ENCODE peak calls at places on chromosomes 5 and 9, in ten cellular contexts. J, M, Q, Y, D, T, R, C, Z and S are unnamed samples.

GRCh38 chr5:133589286-133589685 is 23.1 kb downstream of the FSTL4 start:
- DNase-seq in J (no peak), M (no peak), Q (no peak), Y (no peak), D (no peak), T (no peak), R (no peak), C (no peak), Z (peak; percentile 30), S (peak; percentile 31)

GRCh38 chr9:125613156-125613555 is 93.9 kb downstream of the MAPKAP1 start:
- DNase-seq in J (no peak), M (no peak), Q (no peak), Y (no peak), D (no peak), T (no peak), R (no peak), C (no peak), Z (no peak), S (peak; percentile 21)

GRCh38 chr5:88729476-88730182 is 153.4 kb downstream of the MEF2C start:
- DNase-seq in J (peak; percentile 82), M (peak; percentile 75), Q (peak; percentile 74), Y (peak; percentile 29), D (peak; percentile 86), T (peak; percentile 94), R (peak; percentile 82), C (peak; percentile 54), Z (peak; percentile 88), S (peak; percentile 90)

GRCh38 chr9:92265159-92265558 is 28.3 kb downstream of the IARS1 start:
- DNase-seq in J (peak; percentile 77), M (no peak), Q (no peak), Y (no peak), D (no peak), T (no peak), R (no peak), C (no peak), Z (peak; percentile 39), S (no peak)

GRCh38 chr5:135466178-135467050 is 14.3 kb upstream of the TIFAB start:
- DNase-seq in J (peak; percentile 88), M (peak; percentile 36), Q (peak; percentile 60), Y (peak; percentile 94), D (peak; percentile 90), T (peak; percentile 56), R (no peak), C (peak; percentile 71), Z (peak; percentile 58), S (peak; percentile 93)

GRCh38 chr9:31320507-31320906 is 1063.9 kb upstream of the ACO1 start:
- DNase-seq in J (no peak), M (no peak), Q (no peak), Y (no peak), D (no peak), T (no peak), R (no peak), C (no peak), Z (no peak), S (no peak)

GRCh38 chr5:179313849-179314521 is 31.3 kb downstream of the ADAMTS2 start:
- DNase-seq in J (peak; percentile 97), M (no peak), Q (no peak), Y (peak; percentile 92), D (peak; percentile 73), T (no peak), R (no peak), C (no peak), Z (no peak), S (no peak)

GRCh38 chr9:76654051-76654461 is 110.2 kb upstream of the PCA3 start:
- DNase-seq in J (no peak), M (no peak), Q (no peak), Y (no peak), D (no peak), T (no peak), R (no peak), C (no peak), Z (no peak), S (no peak)

GRCh38 chr5:38105231-38105570 is 153.2 kb upstream of the EGFLAM start:
- DNase-seq in J (no peak), M (no peak), Q (no peak), Y (no peak), D (no peak), T (no peak), R (no peak), C (no peak), Z (no peak), S (no peak)

GRCh38 chr9:134375430-134376385 is 49.5 kb downstream of the RXRA start:
- DNase-seq in J (peak; percentile 56), M (no peak), Q (no peak), Y (peak; percentile 66), D (no peak), T (no peak), R (no peak), C (no peak), Z (no peak), S (no peak)

DNA sequence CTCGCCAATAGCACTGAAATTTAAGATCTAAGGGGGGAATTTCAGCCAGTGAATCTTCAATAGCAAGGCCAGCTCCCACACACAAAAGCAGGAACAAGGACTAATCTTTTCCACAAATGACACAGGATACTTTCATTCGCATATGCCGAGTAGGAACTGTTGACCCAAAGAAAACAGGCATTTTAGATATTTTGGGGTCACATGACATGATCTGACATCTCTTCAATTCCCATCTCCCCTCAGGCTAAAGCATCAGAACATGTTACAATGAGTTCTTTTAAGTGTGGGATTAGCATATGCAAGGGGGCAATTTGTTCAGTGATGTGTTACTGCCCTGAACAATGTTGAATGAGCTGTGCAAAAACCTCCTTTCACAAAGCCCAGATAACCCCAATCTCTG is 68.2 kb downstream of the TLE1 start:
- DNase-seq in J (no peak), M (no peak), Q (no peak), Y (no peak), D (no peak), T (no peak), R (no peak), C (no peak), Z (no peak), S (no peak)
- H3K9me2 ChIP-seq in J (no peaks in the 10 kb centered on the region), M (no peaks in the 10 kb centered on the region), Q (no peaks in the 10 kb centered on the region), Y (no peaks in the 10 kb centered on the region), D (no peaks in the 10 kb centered on the region), T (no peaks in the 10 kb centered on the region), R (no peaks in the 10 kb centered on the region), C (no peaks in the 10 kb centered on the region), Z (no peaks in the 10 kb centered on the region), S (no peaks in the 10 kb centered on the region)

GRCh38 chr5:66021585-66021984 is 95.2 kb downstream of the ERBIN start:
- DNase-seq in J (no peak), M (no peak), Q (no peak), Y (no peak), D (no peak), T (no peak), R (no peak), C (no peak), Z (no peak), S (no peak)
- H3K9me2 ChIP-seq in J (no peaks in the 10 kb centered on the region), M (no peaks in the 10 kb centered on the region), Q (no peaks in the 10 kb centered on the region), Y (no peaks in the 10 kb centered on the region), D (no peaks in the 10 kb centered on the region), T (no peaks in the 10 kb centered on the region), R (peaks cover 3% of the 10 kb centered on the region), C (no peaks in the 10 kb centered on the region), Z (no peaks in the 10 kb centered on the region), S (no peaks in the 10 kb centered on the region)

GRCh38 chr5:157965989-157966388 is 107.0 kb upstream of the CLINT1 start:
- DNase-seq in J (no peak), M (no peak), Q (no peak), Y (no peak), D (no peak), T (no peak), R (no peak), C (no peak), Z (no peak), S (peak; percentile 63)
- H3K9me2 ChIP-seq in J (no peaks in the 10 kb centered on the region), M (no peaks in the 10 kb centered on the region), Q (no peaks in the 10 kb centered on the region), Y (no peaks in the 10 kb centered on the region), D (no peaks in the 10 kb centered on the region), T (no peaks in the 10 kb centered on the region), R (no peaks in the 10 kb centered on the region), C (no peaks in the 10 kb centered on the region), Z (no peaks in the 10 kb centered on the region), S (peaks cover 11% of the 10 kb centered on the region)

GRCh38 chr5:8209500-8209899 is 340.6 kb downstream of the MTRR start:
- DNase-seq in J (no peak), M (no peak), Q (peak; percentile 22), Y (no peak), D (no peak), T (no peak), R (no peak), C (no peak), Z (peak; percentile 18), S (no peak)
- H3K9me2 ChIP-seq in J (no peaks in the 10 kb centered on the region), M (no peaks in the 10 kb centered on the region), Q (no peaks in the 10 kb centered on the region), Y (no peaks in the 10 kb centered on the region), D (no peaks in the 10 kb centered on the region), T (no peaks in the 10 kb centered on the region), R (no peaks in the 10 kb centered on the region), C (no peaks in the 10 kb centered on the region), Z (no peaks in the 10 kb centered on the region), S (peaks cover 5% of the 10 kb centered on the region)

GRCh38 chr9:127280880-127281660 is 16.5 kb downstream of the GARNL3 start:
- DNase-seq in J (no peak), M (no peak), Q (no peak), Y (peak; percentile 31), D (no peak), T (no peak), R (no peak), C (no peak), Z (no peak), S (no peak)

GRCh38 chr9:127278372-127278771 is 13.8 kb downstream of the GARNL3 start:
- DNase-seq in J (no peak), M (no peak), Q (no peak), Y (no peak), D (no peak), T (no peak), R (no peak), C (no peak), Z (peak; percentile 49), S (no peak)

GRCh38 chr9:127279717-127280285 is 15.2 kb downstream of the GARNL3 start:
- DNase-seq in J (no peak), M (no peak), Q (no peak), Y (no peak), D (no peak), T (no peak), R (no peak), C (no peak), Z (no peak), S (no peak)

GRCh38 chr9:127277099-127277498 is 12.5 kb downstream of the GARNL3 start:
- DNase-seq in J (no peak), M (no peak), Q (no peak), Y (no peak), D (no peak), T (no peak), R (peak; percentile 66), C (no peak), Z (no peak), S (no peak)

GRCh38 chr9:127277770-127278169 is 13.2 kb downstream of the GARNL3 start:
- DNase-seq in J (no peak), M (no peak), Q (no peak), Y (no peak), D (no peak), T (no peak), R (no peak), C (no peak), Z (no peak), S (no peak)
- H3K9me2 ChIP-seq in J (no peaks in the 10 kb centered on the region), M (no peaks in the 10 kb centered on the region), Q (no peaks in the 10 kb centered on the region), Y (no peaks in the 10 kb centered on the region), D (no peaks in the 10 kb centered on the region), T (no peaks in the 10 kb centered on the region), R (no peaks in the 10 kb centered on the region), C (no peaks in the 10 kb centered on the region), Z (no peaks in the 10 kb centered on the region), S (no peaks in the 10 kb centered on the region)